ENCODE peak calls at places on chromosomes 13 and 19, in five cellular contexts. O, X, B, F and U are unnamed samples.

GRCh38 chr13:32471187-32471922 is 43.4 kb upstream of the N4BP2L1 start:
- DNase-seq in O (no peak), X (no peak), B (no peak), F (no peak), U (no peak)

GRCh38 chr19:7657047-7657779 is 11.6 kb upstream of the RETN start:
- DNase-seq in O (no peak), X (no peak), B (no peak), F (no peak), U (peak; percentile 76)

GRCh38 chr13:49587311-49587847 is 2.0 kb upstream of the RCBTB1 start:
- DNase-seq in O (no peak), X (no peak), B (no peak), F (no peak), U (no peak)

GRCh38 chr19:3402631-3403443 is 36.5 kb downstream of the NFIC start:
- DNase-seq in O (no peak), X (no peak), B (no peak), F (no peak), U (no peak)

GRCh38 chr19:18741566-18742121 is 49.5 kb downstream of the COMP start:
- DNase-seq in O (no peak), X (no peak), B (no peak), F (peak; percentile 90), U (no peak)

GRCh38 chr13:22793598-22794134 is 387.1 kb upstream of the SGCG start:
- DNase-seq in O (no peak), X (no peak), B (no peak), F (no peak), U (no peak)

GRCh38 chr13:113991191-113991669 is 17.4 kb upstream of the C13orf46 start:
- DNase-seq in O (peak; percentile 7), X (no peak), B (no peak), F (peak; percentile 15), U (peak; percentile 10)

GRCh38 chr19:4988770-4989251 is 19.9 kb downstream of the KDM4B start:
- DNase-seq in O (peak; percentile 84), X (no peak), B (peak; percentile 56), F (no peak), U (no peak)

GRCh38 chr13:57704031-57704430 is 72.5 kb downstream of the PCDH17 start:
- DNase-seq in O (no peak), X (no peak), B (no peak), F (no peak), U (no peak)

GRCh38 chr19:3304871-3305423 is 61.4 kb upstream of the NFIC start:
- DNase-seq in O (no peak), X (no peak), B (peak; percentile 64), F (no peak), U (peak; percentile 62)

GRCh38 chr13:28558126-28558525 is 63.2 kb upstream of the FLT1 start:
- DNase-seq in O (no peak), X (peak; percentile 87), B (no peak), F (no peak), U (no peak)

GRCh38 chr19:6427131-6427530 is 2.5 kb upstream of the KHSRP start:
- DNase-seq in O (no peak), X (no peak), B (no peak), F (no peak), U (no peak)
- H3K4me3 ChIP-seq in O (no peak overlapping the region), X (no peak overlapping the region), B (no peak overlapping the region), F (no peak overlapping the region), U (no peak overlapping the region)

GRCh38 chr19:412356-413355 is 3.7 kb upstream of the C2CD4C start:
- DNase-seq in O (peak; percentile 55), X (no peak), B (no peak), F (peak; percentile 39), U (no peak)
- H3K4me3 ChIP-seq in O (no peak overlapping the region), X (no peak overlapping the region), B (no peak overlapping the region), F (no peak overlapping the region), U (no peak overlapping the region)

DNA sequence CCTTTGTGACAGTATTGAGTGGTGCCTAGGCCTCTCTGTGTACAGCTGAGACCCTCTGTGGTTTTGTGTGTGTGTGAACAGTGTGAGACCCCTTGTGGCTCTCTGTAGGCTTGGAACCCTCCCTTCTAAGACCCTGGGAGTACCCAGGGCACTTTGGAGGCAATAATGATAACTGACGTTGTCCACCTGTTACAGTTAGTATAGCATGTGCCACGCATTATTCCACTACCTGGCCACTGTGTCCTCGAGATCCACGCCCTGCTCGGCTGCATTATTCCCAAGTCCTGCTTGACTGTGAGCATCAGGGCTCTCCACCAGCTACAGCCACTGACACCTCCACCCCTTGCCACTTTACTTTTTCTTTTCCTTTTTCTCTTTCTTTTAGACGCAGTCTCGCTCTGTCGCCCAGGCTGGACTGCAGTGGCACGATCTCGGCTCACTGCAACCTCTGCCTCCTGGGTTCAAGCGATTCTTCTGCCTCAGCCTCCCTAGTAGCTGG is 2.0 kb downstream of the GRAMD1A start:
- DNase-seq in O (no peak), X (no peak), B (no peak), F (no peak), U (no peak)
- H3K4me3 ChIP-seq in O (no peak overlapping the region), X (peak overlapping the region; percentile 16), B (no peak overlapping the region), F (no peak overlapping the region), U (peak overlapping the region; percentile 94)

GRCh38 chr19:34429553-34429952 is 1.4 kb downstream of the UBA2 start:
- DNase-seq in O (no peak), X (no peak), B (no peak), F (no peak), U (no peak)
- H3K4me3 ChIP-seq in O (peak overlapping the region; percentile 100), X (peak overlapping the region; percentile 87), B (no peak overlapping the region), F (no peak overlapping the region), U (peak overlapping the region; percentile 83)

DNA sequence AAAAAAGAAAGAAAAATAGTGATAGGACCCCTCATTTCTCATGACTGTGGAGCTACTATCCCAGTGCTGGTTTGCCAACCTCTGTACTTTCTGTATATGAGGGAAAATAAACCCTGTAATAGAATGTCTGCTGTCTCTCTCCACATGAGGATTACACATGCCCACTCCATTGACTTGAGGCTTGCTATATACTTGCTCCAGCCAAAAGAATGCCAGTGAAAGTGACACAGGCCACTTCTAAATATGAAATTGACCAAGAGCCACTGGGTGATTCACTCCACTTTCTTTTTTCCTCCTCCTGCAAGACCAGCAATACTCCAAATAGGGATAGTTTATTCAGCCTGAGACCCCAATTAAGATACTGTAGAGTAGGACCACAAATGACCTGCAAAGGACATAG is 6.2 kb downstream of the THAP8 start:
- DNase-seq in O (no peak), X (no peak), B (no peak), F (no peak), U (no peak)
- H3K4me3 ChIP-seq in O (no peak overlapping the region), X (no peak overlapping the region), B (no peak overlapping the region), F (no peak overlapping the region), U (no peak overlapping the region)

DNA sequence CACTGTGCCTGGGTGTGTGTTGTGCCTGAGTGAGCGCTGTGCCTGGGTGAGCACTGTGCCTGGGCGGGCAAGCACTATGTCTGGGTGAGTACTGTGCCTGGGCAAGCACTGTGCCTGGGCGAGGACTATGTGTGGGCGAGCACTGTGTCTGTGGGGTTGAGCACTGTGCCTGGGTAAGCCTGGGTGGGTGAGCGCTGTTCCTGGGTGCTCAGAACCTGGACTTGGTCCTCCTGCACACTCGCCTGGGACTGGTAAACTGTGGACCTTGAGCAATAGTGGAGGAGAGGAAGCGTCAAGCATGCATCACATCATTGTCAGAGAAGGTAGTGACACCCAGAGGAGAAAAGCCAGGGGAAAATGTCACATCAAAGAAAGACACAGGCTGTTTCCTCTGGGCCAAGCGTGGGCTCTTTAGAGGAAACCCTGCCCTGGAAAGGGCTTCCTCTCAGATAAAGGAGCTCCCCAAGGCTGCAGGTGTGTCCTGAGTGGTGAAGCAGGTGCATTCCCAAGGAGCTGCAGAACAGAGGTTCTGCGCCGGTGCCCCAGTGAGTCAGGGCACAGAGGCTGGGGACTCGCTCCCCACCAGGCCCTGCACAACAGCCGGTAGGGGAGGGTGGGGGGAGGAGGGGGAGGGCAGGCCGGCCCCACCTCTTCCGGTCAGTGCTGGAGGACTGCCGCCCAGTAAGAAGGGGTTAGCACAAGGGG is 141.2 kb downstream of the TEX29 start:
- DNase-seq in O (no peak), X (no peak), B (no peak), F (no peak), U (no peak)
- H3K4me3 ChIP-seq in O (no peak overlapping the region), X (no peak overlapping the region), B (no peak overlapping the region), F (no peak overlapping the region), U (no peak overlapping the region)

GRCh38 chr19:23917856-23918255 is 3.2 kb downstream of the ZNF726 start:
- DNase-seq in O (no peak), X (no peak), B (no peak), F (no peak), U (peak; percentile 40)

GRCh38 chr19:23916991-23917390 is 2.3 kb downstream of the ZNF726 start:
- DNase-seq in O (no peak), X (no peak), B (no peak), F (no peak), U (no peak)

GRCh38 chr19:23914402-23915286 is at the start of gene ZNF726:
- DNase-seq in O (peak; percentile 91), X (peak; percentile 59), B (peak; percentile 91), F (peak; percentile 80), U (peak; percentile 83)

GRCh38 chr19:23909222-23909621 is 5.5 kb upstream of the ZNF726 start:
- DNase-seq in O (no peak), X (no peak), B (no peak), F (no peak), U (no peak)

DNA sequence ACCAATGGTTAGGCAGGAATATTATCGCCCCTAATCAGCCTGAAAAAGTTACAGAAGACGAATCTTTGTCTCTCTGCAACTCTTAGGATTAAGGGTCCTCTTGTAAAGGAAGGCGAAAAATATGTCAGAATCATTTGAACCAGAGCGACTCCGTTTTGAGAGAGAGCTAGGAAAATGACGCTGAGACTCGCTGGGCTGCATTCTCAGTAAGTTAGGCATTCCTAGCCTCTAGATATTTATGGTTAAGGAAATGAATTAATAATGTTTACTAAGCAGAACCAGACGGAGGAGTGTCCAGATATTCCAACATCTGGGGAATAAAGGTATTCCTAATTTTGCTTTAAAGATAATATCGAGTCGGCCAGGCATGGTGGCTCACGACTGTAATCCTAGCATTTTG is 755 bp upstream of the ZNF726 start:
- DNase-seq in O (no peak), X (no peak), B (no peak), F (no peak), U (no peak)
- H3K4me3 ChIP-seq in O (peak overlapping the region; percentile 57), X (peak overlapping the region; percentile 89), B (no peak overlapping the region), F (no peak overlapping the region), U (no peak overlapping the region)

GRCh38 chr19:28882818-28883217 is 330.1 kb downstream of the UQCRFS1 start:
- DNase-seq in O (no peak), X (no peak), B (no peak), F (no peak), U (no peak)
- H3K4me3 ChIP-seq in O (no peak overlapping the region), X (no peak overlapping the region), B (no peak overlapping the region), F (no peak overlapping the region), U (no peak overlapping the region)

GRCh38 chr19:47035495-47036232 is 12.8 kb downstream of the TMEM160 start:
- DNase-seq in O (peak; percentile 91), X (no peak), B (peak; percentile 83), F (peak; percentile 90), U (peak; percentile 88)

GRCh38 chr19:47032171-47032811 is 12.7 kb downstream of the NPAS1 start:
- DNase-seq in O (no peak), X (no peak), B (no peak), F (no peak), U (no peak)

GRCh38 chr19:47036233-47036651 is 12.2 kb downstream of the TMEM160 start:
- DNase-seq in O (no peak), X (no peak), B (no peak), F (peak; percentile 80), U (no peak)

GRCh38 chr19:47037766-47038165 is 10.7 kb downstream of the TMEM160 start:
- DNase-seq in O (no peak), X (no peak), B (no peak), F (no peak), U (no peak)

GRCh38 chr19:47035127-47035494 is 13.3 kb downstream of the TMEM160 start:
- DNase-seq in O (no peak), X (no peak), B (no peak), F (no peak), U (no peak)
- H3K4me3 ChIP-seq in O (peak overlapping the region; percentile 43), X (no peak overlapping the region), B (no peak overlapping the region), F (no peak overlapping the region), U (peak overlapping the region; percentile 39)